ENCODE peak calls at places on chromosomes 5 and 9, in eight cellular contexts. V is esophagus muscularis mucosa, Z is heart right ventricle, C is left ventricle myocardium inferior, I is GM23248, G is IMR-90, S is cardiac muscle cell, H is endodermal cell. W is an unnamed sample. For H3K4me1, the result is how much of the 10 kb centered on the place peaks cover.

GRCh38 chr9:22112870-22113846 is 104.1 kb upstream of the CDKN2B start:
- DNase-seq in C (no peak), G (no peak), S (no peak), V (no peak), Z (no peak), I (no peak), H (no peak), W (no peak)

GRCh38 chr5:148938535-148938907 is 112.1 kb downstream of the ADRB2 start:
- DNase-seq in S (no peak), I (no peak), Z (no peak), G (no peak), H (no peak), V (no peak), C (no peak), W (no peak)

GRCh38 chr5:150514708-150515211 is 6.8 kb downstream of the NDST1 start:
- DNase-seq in G (peak), C (no peak), I (peak), Z (no peak), S (no peak), V (no peak), H (no peak), W (no peak)

GRCh38 chr9:129887210-129888084 is 52.2 kb downstream of the USP20 start:
- DNase-seq in G (peak), I (peak), S (no peak), V (no peak), H (peak), Z (peak), C (no peak), W (no peak)

GRCh38 chr9:19946446-19947109 is 157.7 kb upstream of the SLC24A2 start:
- DNase-seq in I (peak), Z (no peak), S (peak), V (no peak), G (peak), C (no peak), H (peak), W (no peak)

GRCh38 chr5:16384222-16384621 is 81.4 kb downstream of the ZNF622 start:
- DNase-seq in Z (no peak), G (no peak), V (no peak), C (no peak), I (no peak), S (no peak), H (no peak), W (no peak)

GRCh38 chr5:173452098-173452497 is 123.9 kb upstream of the STC2 start:
- DNase-seq in H (no peak), I (peak), Z (peak), S (peak), V (peak), G (peak), C (peak), W (no peak)

GRCh38 chr5:135739383-135739961 is 95.0 kb upstream of the SLC25A48 start:
- DNase-seq in V (peak), H (no peak), G (no peak), S (peak), I (peak), C (no peak), Z (no peak), W (no peak)

GRCh38 chr5:179762079-179762780 is 29.6 kb downstream of the MAML1 start:
- DNase-seq in C (no peak), V (no peak), H (peak), G (no peak), S (no peak), Z (no peak), I (peak), W (no peak)

GRCh38 chr9:129322641-129323375 is 144.7 kb upstream of the IER5L start:
- DNase-seq in C (no peak), H (peak), V (no peak), S (no peak), I (no peak), G (no peak), Z (no peak), W (peak)

GRCh38 chr9:126697350-126697749 is 83.6 kb downstream of the LMX1B start:
- DNase-seq in V (no peak), G (no peak), I (no peak), Z (no peak), H (peak), S (no peak), C (no peak), W (peak)

GRCh38 chr9:85741112-85741874 is 461 bp downstream of the AGTPBP1 start:
- DNase-seq in I (peak), Z (peak), H (peak), C (no peak), G (peak), S (no peak), V (no peak), W (peak)

GRCh38 chr9:116504081-116504480 is 183.0 kb upstream of the TRIM32 start:
- DNase-seq in C (no peak), I (no peak), H (no peak), Z (no peak), G (no peak), V (no peak), S (no peak), W (no peak)

GRCh38 chr5:94691270-94691669 is 72.8 kb downstream of the SLF1 start:
- DNase-seq in C (no peak), H (no peak), S (no peak), G (no peak), Z (no peak), I (no peak), V (no peak), W (no peak)

GRCh38 chr5:159704160-159704559 is 212.1 kb upstream of the ADRA1B start:
- DNase-seq in H (no peak), I (no peak), Z (no peak), S (no peak), V (no peak), G (peak), C (no peak), W (no peak)

GRCh38 chr9:132014218-132014800 is 65.4 kb downstream of the MED27 start:
- DNase-seq in H (no peak), I (no peak), Z (no peak), S (no peak), V (no peak), C (no peak), G (no peak), W (no peak)

GRCh38 chr5:3796736-3797135 is 201.1 kb downstream of the IRX1 start:
- DNase-seq in H (no peak), G (no peak), Z (no peak), S (no peak), I (no peak), V (no peak), C (no peak), W (no peak)

GRCh38 chr5:4659836-4660235 is 480.3 kb upstream of the ADAMTS16 start:
- DNase-seq in V (no peak), G (no peak), S (no peak), C (no peak), H (no peak), Z (no peak), I (no peak), W (no peak)

GRCh38 chr9:123401879-123402513 is 46.0 kb downstream of the CRB2 start:
- DNase-seq in V (no peak), G (peak), S (peak), H (peak), Z (peak), C (no peak), I (peak), W (no peak)

GRCh38 chr9:77523891-77524290 is 124.2 kb downstream of the GNA14 start:
- DNase-seq in Z (no peak), G (no peak), V (no peak), C (no peak), H (no peak), I (no peak), S (no peak), W (no peak)

GRCh38 chr9:124835026-124835501 is 18.2 kb upstream of the WDR38 start:
- DNase-seq in H (no peak), G (peak), Z (peak), V (no peak), C (peak), S (peak), I (peak), W (no peak)

GRCh38 chr5:71937906-71938698 is 169.2 kb upstream of the MAP1B start:
- DNase-seq in V (peak), C (no peak), Z (no peak), H (no peak), I (no peak), G (no peak), S (no peak), W (no peak)

GRCh38 chr9:86766912-86767311 is 180.4 kb downstream of the GAS1 start:
- DNase-seq in C (no peak), Z (no peak), H (no peak), V (peak), G (peak), S (no peak), I (peak), W (no peak)

GRCh38 chr5:99004960-99005359 is 76.2 kb upstream of the CHD1 start:
- DNase-seq in Z (no peak), S (no peak), H (no peak), I (no peak), G (no peak), C (no peak), V (no peak), W (no peak)

GRCh38 chr5:86679529-86679928 is 61.8 kb downstream of the COX7C start:
- DNase-seq in Z (peak), S (peak), C (no peak), H (no peak), I (peak), V (no peak), G (peak), W (no peak)

GRCh38 chr5:149389552-149390495 is 10.7 kb upstream of the IL17B start:
- DNase-seq in G (no peak), S (no peak), Z (no peak), H (no peak), C (no peak), V (no peak), I (no peak), W (no peak)

GRCh38 chr9:99013550-99013949 is 69.8 kb downstream of the COL15A1 start:
- DNase-seq in H (no peak), C (no peak), Z (no peak), I (no peak), V (no peak), S (no peak), G (no peak), W (no peak)

GRCh38 chr5:142697356-142697807 is 11.5 kb upstream of the FGF1 start:
- DNase-seq in I (peak), Z (peak), S (no peak), G (peak), C (peak), V (no peak), H (peak), W (no peak)

GRCh38 chr9:63859475-63860215 is 1425.4 kb downstream of the FOXD4L5 start:
- DNase-seq in G (no peak), S (no peak), V (peak), C (peak), H (no peak), I (peak), Z (peak), W (peak)

GRCh38 chr5:143243103-143243502 is 160.4 kb downstream of the NR3C1 start:
- DNase-seq in C (no peak), H (no peak), V (no peak), I (no peak), S (no peak), G (no peak), Z (no peak), W (no peak)

GRCh38 chr9:132768932-132769894 is 98.9 kb downstream of the GTF3C4 start:
- DNase-seq in G (peak), I (peak), H (peak), C (peak), S (peak), V (no peak), Z (peak), W (peak)

GRCh38 chr5:172849636-172850453 is 15.8 kb downstream of the ERGIC1 start:
- DNase-seq in H (no peak), G (no peak), Z (no peak), V (no peak), S (no peak), I (peak), C (no peak), W (no peak)

GRCh38 chr5:140165921-140166270 is 9.1 kb upstream of the CYSTM1 start:
- DNase-seq in S (no peak), G (no peak), V (no peak), H (no peak), C (no peak), I (no peak), Z (no peak), W (no peak)

GRCh38 chr9:122372856-122373845 is 2.3 kb downstream of the PTGS1 start:
- DNase-seq in V (no peak), G (no peak), C (no peak), I (no peak), S (no peak), H (no peak), Z (no peak), W (no peak)

GRCh38 chr9:371349-371748 is 156.7 kb downstream of the DOCK8 start:
- DNase-seq in H (no peak), I (no peak), C (no peak), Z (no peak), S (peak), G (no peak), V (no peak), W (no peak)

GRCh38 chr9:95840096-95840495 is 35.4 kb upstream of the ERCC6L2 start:
- DNase-seq in S (no peak), V (no peak), G (no peak), C (no peak), Z (no peak), H (no peak), I (no peak), W (no peak)

GRCh38 chr9:135299651-135300345 is 179.8 kb upstream of the PPP1R26 start:
- DNase-seq in V (no peak), Z (no peak), G (no peak), S (no peak), C (no peak), I (no peak), H (no peak), W (no peak)

GRCh38 chr5:172918421-172919371 is 40.5 kb upstream of the RPL26L1 start:
- DNase-seq in V (no peak), C (no peak), G (no peak), H (no peak), I (no peak), S (no peak), Z (no peak), W (no peak)

GRCh38 chr5:10524376-10525123 is 39.3 kb upstream of the ANKRD33B start:
- DNase-seq in H (no peak), G (peak), V (no peak), I (peak), Z (no peak), S (no peak), C (no peak), W (no peak)
- H3K27ac ChIP-seq in H (no peak), G (peak), V (no peak), I (peak), Z (no peak), S (no peak), C (no peak), W (no peak)

DNA sequence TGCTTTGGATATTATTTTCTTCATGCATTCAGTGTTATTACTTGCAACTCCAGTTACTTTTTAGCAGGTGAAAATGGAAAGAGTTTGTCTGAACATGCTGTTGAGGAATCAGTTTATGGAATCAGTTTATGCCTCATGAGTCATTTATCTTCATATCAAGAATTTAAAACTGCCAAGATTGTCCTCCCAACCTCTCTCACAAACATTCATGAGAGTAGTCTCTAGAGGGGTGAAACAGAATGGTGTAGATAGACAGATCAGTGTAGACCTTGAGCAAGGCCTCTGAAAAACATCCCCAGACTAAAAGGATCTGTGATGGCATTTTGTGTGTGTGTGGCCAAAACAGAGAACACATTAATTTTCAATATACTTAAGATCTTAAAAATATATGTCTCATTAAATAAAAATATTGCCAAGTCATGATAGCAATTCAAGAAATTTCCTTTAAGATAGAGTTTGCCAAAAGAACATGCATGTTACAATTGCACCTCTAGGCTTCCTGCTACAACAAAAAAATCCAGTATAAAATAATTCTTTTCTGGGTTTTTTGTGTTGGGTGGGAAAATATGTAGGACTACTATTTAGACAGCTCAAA is 5.0 kb downstream of the ANXA1 start:
- DNase-seq in G (no peak), C (no peak), Z (no peak), I (no peak), V (no peak), H (no peak), S (no peak), W (no peak)
- H3K4me1 ChIP-seq in G (under half), C (half or more), Z (under half), I (under half), V (half or more), H (under half), S (under half), W (under half)

DNA sequence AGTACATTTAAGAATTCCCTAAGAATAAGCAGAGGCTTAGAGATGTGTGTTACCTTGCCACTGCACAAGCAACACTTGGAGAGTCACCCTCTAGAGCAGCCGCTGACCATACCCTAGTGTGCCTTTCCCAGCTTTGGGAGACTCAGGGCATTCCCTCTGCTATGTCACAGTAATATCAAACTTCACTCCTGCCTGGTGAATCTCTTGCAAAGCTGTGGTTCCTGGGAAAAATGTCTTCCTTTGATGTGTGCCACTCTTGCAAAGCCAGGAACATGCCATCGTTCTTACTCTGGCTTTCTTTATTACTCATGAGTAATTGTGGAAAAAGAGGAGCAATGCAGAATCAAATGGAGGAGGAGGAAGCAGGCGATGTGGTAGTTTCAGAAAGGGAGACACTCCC is 173.2 kb downstream of the CCDC192 start:
- DNase-seq in I (peak), H (no peak), G (no peak), C (no peak), V (no peak), Z (no peak), S (peak), W (no peak)
- H3K27ac ChIP-seq in I (no peak), H (no peak), G (no peak), C (peak), V (peak), Z (peak), S (peak), W (no peak)

GRCh38 chr9:112844771-112845542 is 45.7 kb downstream of the SLC46A2 start:
- DNase-seq in I (peak), S (peak), G (peak), C (peak), V (no peak), Z (peak), H (peak), W (peak)

GRCh38 chr9:112841261-112841660 is 49.4 kb downstream of the SLC46A2 start:
- DNase-seq in G (no peak), V (no peak), I (no peak), H (no peak), Z (no peak), C (no peak), S (no peak), W (no peak)

GRCh38 chr9:112838342-112838741 is 52.3 kb downstream of the SLC46A2 start:
- DNase-seq in H (no peak), Z (no peak), S (no peak), V (no peak), C (no peak), I (no peak), G (no peak), W (no peak)

GRCh38 chr9:112839331-112839730 is 51.3 kb downstream of the SLC46A2 start:
- DNase-seq in Z (no peak), I (no peak), H (no peak), C (no peak), G (no peak), S (no peak), V (no peak), W (no peak)

GRCh38 chr9:112842555-112842954 is 48.1 kb downstream of the SLC46A2 start:
- DNase-seq in H (no peak), Z (no peak), I (no peak), G (no peak), C (no peak), S (no peak), V (no peak), W (no peak)
- H3K4me1 ChIP-seq in H (under half), Z (under half), I (under half), G (under half), C (under half), S (under half), V (under half), W (under half)

DNA sequence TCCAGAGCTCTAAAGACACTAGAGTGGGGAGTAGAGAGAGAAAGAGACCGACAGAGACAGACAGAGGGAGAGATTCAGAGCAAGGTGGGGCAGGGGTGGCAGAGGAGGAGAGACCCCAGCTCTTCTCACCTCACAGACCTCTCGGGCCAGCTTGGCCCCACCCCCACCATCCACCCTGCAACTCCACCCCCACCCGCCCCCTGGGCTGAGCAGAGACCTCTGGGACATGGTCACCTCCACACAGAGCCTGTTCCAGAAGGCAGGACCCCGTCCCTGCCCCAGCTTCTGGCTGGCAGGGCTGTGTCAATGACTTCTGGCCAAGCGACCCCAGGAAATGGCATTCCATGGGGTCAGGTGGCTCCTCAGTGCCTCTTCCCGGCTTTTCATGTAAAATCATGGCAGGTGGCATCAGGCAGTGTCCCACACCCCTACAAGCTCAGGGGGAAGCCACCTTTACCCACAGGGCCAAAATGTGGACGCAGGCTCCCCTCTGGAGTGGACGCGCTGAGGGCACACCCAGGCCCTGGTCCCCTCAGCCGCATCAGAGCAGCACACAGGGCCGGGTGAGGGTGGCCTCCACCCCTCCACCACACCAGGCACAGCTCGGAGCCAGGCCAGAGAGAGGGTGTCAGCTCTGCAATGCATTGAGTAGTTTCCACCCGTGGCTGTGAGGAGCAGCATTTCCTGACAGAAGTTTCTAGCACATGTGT is 131.2 kb upstream of the LPCAT1 start:
- DNase-seq in V (no peak), S (no peak), I (no peak), H (no peak), G (no peak), Z (no peak), C (peak), W (peak)
- H3K27ac ChIP-seq in V (no peak), S (no peak), I (no peak), H (no peak), G (no peak), Z (no peak), C (no peak), W (no peak)

GRCh38 chr5:42494414-42494813 is 71.2 kb downstream of the GHR start:
- DNase-seq in I (no peak), C (no peak), Z (no peak), H (no peak), G (peak), V (no peak), S (no peak), W (no peak)

GRCh38 chr5:42498000-42498399 is 74.8 kb downstream of the GHR start:
- DNase-seq in Z (no peak), C (no peak), I (no peak), H (no peak), G (no peak), S (no peak), V (no peak), W (no peak)

GRCh38 chr5:42496397-42497156 is 73.3 kb downstream of the GHR start:
- DNase-seq in C (no peak), V (no peak), S (no peak), G (no peak), Z (no peak), I (no peak), H (no peak), W (no peak)

GRCh38 chr5:42492978-42493377 is 69.7 kb downstream of the GHR start:
- DNase-seq in Z (no peak), H (no peak), S (no peak), I (no peak), V (no peak), G (no peak), C (no peak), W (no peak)

GRCh38 chr5:42495908-42496307 is 72.7 kb downstream of the GHR start:
- DNase-seq in G (no peak), C (no peak), I (peak), Z (peak), H (no peak), S (peak), V (no peak), W (no peak)
- H3K4me1 ChIP-seq in G (under half), C (half or more), I (under half), Z (under half), H (under half), S (under half), V (half or more), W (under half)

W was measured in upper lobe of right lung.